ENCODE peak calls at places on chromosome 19, in six cellular contexts. E, F, T, K, Z and P are unnamed samples.

GRCh38 chr19:35549174-35549788 is 3.9 kb downstream of the TMEM147 start:
- DNase-seq in E (peak; percentile 5), F (peak; percentile 50), T (peak; percentile 43), K (peak; percentile 43), Z (peak; percentile 50), P (peak; percentile 55)

GRCh38 chr19:7670790-7671189 is 1.9 kb downstream of the RETN start:
- DNase-seq in E (no peak), F (no peak), T (no peak), K (no peak), Z (no peak), P (no peak)

GRCh38 chr19:1650627-1651009 is 1.8 kb downstream of the TCF3 start:
- DNase-seq in E (no peak), F (peak; percentile 18), T (no peak), K (no peak), Z (no peak), P (peak; percentile 38)

GRCh38 chr19:501646-502045 is 5.4 kb downstream of the MADCAM1 start:
- DNase-seq in E (no peak), F (no peak), T (no peak), K (no peak), Z (no peak), P (no peak)

GRCh38 chr19:36046443-36047050 is 7.5 kb downstream of the THAP8 start:
- DNase-seq in E (no peak), F (no peak), T (no peak), K (no peak), Z (no peak), P (no peak)

GRCh38 chr19:3178973-3179738 is 587 bp downstream of the S1PR4 start:
- DNase-seq in E (no peak), F (no peak), T (no peak), K (no peak), Z (no peak), P (no peak)

GRCh38 chr19:3453840-3454239 is 26.5 kb downstream of the SMIM24 start:
- DNase-seq in E (no peak), F (no peak), T (no peak), K (no peak), Z (no peak), P (no peak)

GRCh38 chr19:18488403-18488723 is 33.5 kb downstream of the ELL start:
- DNase-seq in E (no peak), F (no peak), T (no peak), K (no peak), Z (no peak), P (no peak)

GRCh38 chr19:42352216-42352892 is 26.9 kb downstream of the MEGF8 start:
- DNase-seq in E (no peak), F (peak; percentile 15), T (no peak), K (no peak), Z (no peak), P (peak; percentile 23)

GRCh38 chr19:29871143-29871542 is 59.4 kb downstream of the CCNE1 start:
- DNase-seq in E (no peak), F (no peak), T (no peak), K (no peak), Z (no peak), P (no peak)

GRCh38 chr19:29771708-29772415 is 39.9 kb upstream of the CCNE1 start:
- DNase-seq in E (no peak), F (peak; percentile 27), T (peak; percentile 10), K (peak; percentile 58), Z (peak; percentile 19), P (peak; percentile 25)

GRCh38 chr19:43774103-43774939 is 6.5 kb downstream of the KCNN4 start:
- DNase-seq in E (no peak), F (peak; percentile 72), T (no peak), K (peak; percentile 75), Z (no peak), P (no peak)

GRCh38 chr19:518292-519231 is 11.3 kb downstream of the TPGS1 start:
- DNase-seq in E (no peak), F (no peak), T (peak; percentile 54), K (no peak), Z (peak; percentile 47), P (no peak)

GRCh38 chr19:18633321-18633720 is 3.5 kb upstream of the KLHL26 start:
- DNase-seq in E (no peak), F (no peak), T (no peak), K (no peak), Z (no peak), P (no peak)

GRCh38 chr19:53659292-53659691 is 27.5 kb downstream of the DPRX start:
- DNase-seq in E (peak; percentile 12), F (no peak), T (no peak), K (peak; percentile 18), Z (no peak), P (no peak)

GRCh38 chr19:55525289-55526101 is 11.4 kb downstream of the SBK2 start:
- DNase-seq in E (no peak), F (no peak), T (no peak), K (no peak), Z (no peak), P (no peak)

GRCh38 chr19:54674021-54674617 is 11.3 kb downstream of the LILRB4 start:
- DNase-seq in E (no peak), F (no peak), T (no peak), K (no peak), Z (no peak), P (peak; percentile 47)

GRCh38 chr19:7605490-7606222 is 10.0 kb downstream of the CAMSAP3 start:
- DNase-seq in E (no peak), F (no peak), T (no peak), K (no peak), Z (peak; percentile 45), P (peak; percentile 75)

GRCh38 chr19:7942981-7943443 is 454 bp downstream of the TIMM44 start:
- DNase-seq in E (no peak), F (no peak), T (no peak), K (no peak), Z (no peak), P (no peak)

GRCh38 chr19:35508129-35508528 is 5.3 kb downstream of the DMKN start:
- DNase-seq in E (no peak), F (no peak), T (no peak), K (no peak), Z (no peak), P (no peak)

GRCh38 chr19:12668937-12669271 is 2.3 kb downstream of the WDR83 start:
- DNase-seq in E (no peak), F (peak; percentile 67), T (no peak), K (no peak), Z (peak; percentile 74), P (peak; percentile 52)

GRCh38 chr19:2478756-2479555 is 3.0 kb downstream of the GADD45B start:
- DNase-seq in E (peak; percentile 55), F (peak; percentile 74), T (peak; percentile 63), K (no peak), Z (peak; percentile 58), P (peak; percentile 83)

GRCh38 chr19:44722131-44723121 is 23.5 kb downstream of the CEACAM16 start:
- DNase-seq in E (peak; percentile 73), F (no peak), T (no peak), K (no peak), Z (no peak), P (peak; percentile 90)

GRCh38 chr19:4199699-4200293 is 17.3 kb downstream of the ANKRD24 start:
- DNase-seq in E (no peak), F (no peak), T (no peak), K (no peak), Z (no peak), P (no peak)

GRCh38 chr19:31164666-31165265 is 184.5 kb downstream of the TSHZ3 start:
- DNase-seq in E (no peak), F (peak; percentile 10), T (no peak), K (no peak), Z (no peak), P (no peak)

GRCh38 chr19:31290926-31291590 is 58.2 kb downstream of the TSHZ3 start:
- DNase-seq in E (no peak), F (peak; percentile 29), T (no peak), K (no peak), Z (no peak), P (no peak)

GRCh38 chr19:1042689-1043511 is 3.0 kb downstream of the ABCA7 start:
- DNase-seq in E (no peak), F (no peak), T (no peak), K (no peak), Z (no peak), P (no peak)

GRCh38 chr19:17944301-17944700 is 11.5 kb downstream of the CCDC124 start:
- DNase-seq in E (no peak), F (peak; percentile 77), T (no peak), K (no peak), Z (no peak), P (no peak)

GRCh38 chr19:18951721-18952281 is 10.8 kb upstream of the HOMER3 start:
- DNase-seq in E (no peak), F (no peak), T (no peak), K (no peak), Z (no peak), P (no peak)

GRCh38 chr19:6138066-6138465 is 2.6 kb downstream of the ACSBG2 start:
- DNase-seq in E (no peak), F (no peak), T (no peak), K (no peak), Z (no peak), P (peak; percentile 48)

GRCh38 chr19:5138606-5139594 is 170.0 kb downstream of the KDM4B start:
- DNase-seq in E (peak; percentile 93), F (peak; percentile 92), T (peak; percentile 73), K (no peak), Z (peak; percentile 83), P (peak; percentile 99)

GRCh38 chr19:27972291-27973040 is 1240.5 kb downstream of the UQCRFS1 start:
- DNase-seq in E (no peak), F (peak; percentile 90), T (no peak), K (no peak), Z (no peak), P (no peak)

GRCh38 chr19:46614114-46614701 is 10.7 kb downstream of the PTGIR start:
- DNase-seq in E (peak; percentile 2), F (peak; percentile 61), T (peak; percentile 71), K (peak; percentile 82), Z (peak; percentile 79), P (peak; percentile 71)

GRCh38 chr19:28521169-28521568 is 691.8 kb downstream of the UQCRFS1 start:
- DNase-seq in E (no peak), F (no peak), T (no peak), K (no peak), Z (no peak), P (no peak)

GRCh38 chr19:16904599-16904998 is 15.8 kb downstream of the F2RL3 start:
- DNase-seq in E (no peak), F (no peak), T (no peak), K (no peak), Z (no peak), P (no peak)

GRCh38 chr19:4191044-4191443 is 8.6 kb downstream of the ANKRD24 start:
- DNase-seq in E (no peak), F (no peak), T (no peak), K (no peak), Z (no peak), P (no peak)

GRCh38 chr19:48403606-48404005 is 10.1 kb downstream of the GRIN2D start:
- DNase-seq in E (peak; percentile 41), F (peak; percentile 64), T (peak; percentile 23), K (no peak), Z (peak; percentile 48), P (peak; percentile 63)

GRCh38 chr19:46608178-46608577 is 7.0 kb downstream of the CALM3 start:
- DNase-seq in E (no peak), F (no peak), T (no peak), K (no peak), Z (no peak), P (no peak)

GRCh38 chr19:3576696-3577443 is 4.1 kb downstream of the HMG20B start:
- DNase-seq in E (no peak), F (peak; percentile 71), T (no peak), K (no peak), Z (no peak), P (no peak)

GRCh38 chr19:33568706-33569105 is 47.1 kb upstream of the PEPD start:
- DNase-seq in E (no peak), F (no peak), T (no peak), K (no peak), Z (no peak), P (no peak)